ENCODE peak calls at places on chromosome 20, in five cellular contexts. W is cardiac muscle cell, U is lower lobe of right lung, Z is vagina, M is A549. T is an unnamed sample.

GRCh38 chr20:43389231-43389630 is 68.5 kb upstream of the SRSF6 start:
- DNase-seq in W (no peak), U (peak; percentile 66), Z (no peak), M (no peak), T (no peak)

GRCh38 chr20:62550087-62550565 is 74.3 kb upstream of the GATA5 start:
- DNase-seq in W (peak; percentile 94), U (no peak), Z (no peak), M (no peak), T (no peak)

GRCh38 chr20:60957621-60958020 is 294.4 kb upstream of the CDH4 start:
- DNase-seq in W (peak; percentile 12), U (no peak), Z (peak; percentile 25), M (no peak), T (no peak)

GRCh38 chr20:45343445-45343866 is 4.8 kb downstream of the SDC4 start:
- DNase-seq in W (no peak), U (peak; percentile 70), Z (no peak), M (no peak), T (peak; percentile 83)

GRCh38 chr20:63706852-63707557 is 771 bp downstream of the ARFRP1 start:
- DNase-seq in W (peak; percentile 40), U (peak; percentile 70), Z (no peak), M (no peak), T (peak; percentile 47)

GRCh38 chr20:1427457-1428054 is 34.7 kb upstream of the FKBP1A start:
- DNase-seq in W (no peak), U (no peak), Z (no peak), M (no peak), T (no peak)

GRCh38 chr20:25706793-25707192 is 10.1 kb upstream of the ZNF337 start:
- DNase-seq in W (no peak), U (no peak), Z (no peak), M (no peak), T (no peak)

GRCh38 chr20:56957737-56958553 is 308.5 kb downstream of the BMP7 start:
- DNase-seq in W (peak; percentile 12), U (no peak), Z (no peak), M (no peak), T (no peak)

GRCh38 chr20:6956056-6956455 is 188.6 kb downstream of the BMP2 start:
- DNase-seq in W (no peak), U (no peak), Z (no peak), M (no peak), T (no peak)

GRCh38 chr20:25120462-25120861 is 38.5 kb upstream of the VSX1 start:
- DNase-seq in W (no peak), U (no peak), Z (no peak), M (no peak), T (no peak)

GRCh38 chr20:54000262-54000661 is 70.1 kb downstream of the BCAS1 start:
- DNase-seq in W (no peak), U (no peak), Z (no peak), M (no peak), T (no peak)

GRCh38 chr20:59574308-59574707 is 30.0 kb upstream of the PHACTR3 start:
- DNase-seq in W (no peak), U (no peak), Z (no peak), M (no peak), T (no peak)

GRCh38 chr20:9353916-9354276 is 160.5 kb upstream of the LAMP5 start:
- DNase-seq in W (no peak), U (no peak), Z (no peak), M (no peak), T (no peak)

GRCh38 chr20:45406260-45407066 is 1.6 kb upstream of the DBNDD2 start:
- DNase-seq in W (peak; percentile 72), U (peak; percentile 83), Z (no peak), M (no peak), T (peak; percentile 71)

GRCh38 chr20:51533291-51534172 is 9.0 kb downstream of the NFATC2 start:
- DNase-seq in W (no peak), U (no peak), Z (no peak), M (no peak), T (peak; percentile 71)

GRCh38 chr20:14288341-14289330 is 48.8 kb downstream of the FLRT3 start:
- DNase-seq in W (no peak), U (no peak), Z (no peak), M (peak; percentile 33), T (no peak)

GRCh38 chr20:1297486-1297885 is 31.4 kb downstream of the SNPH start:
- DNase-seq in W (no peak), U (no peak), Z (no peak), M (no peak), T (no peak)

GRCh38 chr20:45834797-45835161 is 1.2 kb downstream of the SNX21 start:
- DNase-seq in W (no peak), U (no peak), Z (no peak), M (no peak), T (no peak)

GRCh38 chr20:43723735-43724134 is 3.1 kb downstream of the GTSF1L start:
- DNase-seq in W (no peak), U (no peak), Z (no peak), M (no peak), T (no peak)

GRCh38 chr20:62137478-62138203 is 5.6 kb downstream of the PSMA7 start:
- DNase-seq in W (no peak), U (no peak), Z (no peak), M (no peak), T (no peak)

GRCh38 chr20:725491-725890 is 42.8 kb downstream of the SLC52A3 start:
- DNase-seq in W (no peak), U (no peak), Z (no peak), M (no peak), T (no peak)

GRCh38 chr20:63606701-63607100 is 20.2 kb downstream of the GMEB2 start:
- DNase-seq in W (no peak), U (no peak), Z (no peak), M (no peak), T (no peak)

GRCh38 chr20:63401384-63402110 is 40.4 kb upstream of the CHRNA4 start:
- DNase-seq in W (no peak), U (no peak), Z (no peak), M (no peak), T (no peak)

GRCh38 chr20:23654005-23654404 is 16.2 kb upstream of the CST3 start:
- DNase-seq in W (no peak), U (no peak), Z (no peak), M (no peak), T (no peak)

GRCh38 chr20:36092424-36093024 is 62.0 kb upstream of the EPB41L1 start:
- DNase-seq in W (peak; percentile 72), U (no peak), Z (no peak), M (no peak), T (no peak)

GRCh38 chr20:48841861-48842529 is 14.2 kb upstream of the PREX1 start:
- DNase-seq in W (no peak), U (no peak), Z (no peak), M (peak; percentile 73), T (no peak)

GRCh38 chr20:9550283-9550682 is 35.9 kb downstream of the LAMP5 start:
- DNase-seq in W (no peak), U (no peak), Z (no peak), M (no peak), T (no peak)

DNA sequence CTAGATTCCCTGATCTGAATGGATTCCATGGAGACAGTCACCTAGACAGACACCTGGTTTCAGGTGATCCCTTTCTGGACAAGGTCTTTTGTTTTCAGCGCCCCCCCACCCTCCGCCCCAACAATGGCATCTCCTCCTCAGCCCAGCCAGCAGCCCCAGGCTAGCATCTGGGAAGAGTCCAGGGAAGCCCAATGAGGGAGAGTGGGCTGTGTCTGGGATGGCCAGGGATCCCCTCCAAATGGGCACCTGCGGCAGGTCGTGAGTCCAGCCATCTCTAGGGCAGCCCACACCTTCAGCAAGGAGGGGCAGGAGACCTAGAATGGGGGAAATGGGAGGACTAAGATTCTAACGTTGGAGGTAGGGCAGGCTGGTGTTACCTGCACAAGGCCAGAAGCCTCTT is 1.2 kb upstream of the SLC24A3 start:
- DNase-seq in W (no peak), U (no peak), Z (no peak), M (no peak), T (no peak)
- H3K27ac ChIP-seq in W (no peak overlapping the region), U (peak overlapping the region; percentile 60), Z (peak overlapping the region; percentile 84), M (no peak overlapping the region), T (peak overlapping the region; percentile 41)

DNA sequence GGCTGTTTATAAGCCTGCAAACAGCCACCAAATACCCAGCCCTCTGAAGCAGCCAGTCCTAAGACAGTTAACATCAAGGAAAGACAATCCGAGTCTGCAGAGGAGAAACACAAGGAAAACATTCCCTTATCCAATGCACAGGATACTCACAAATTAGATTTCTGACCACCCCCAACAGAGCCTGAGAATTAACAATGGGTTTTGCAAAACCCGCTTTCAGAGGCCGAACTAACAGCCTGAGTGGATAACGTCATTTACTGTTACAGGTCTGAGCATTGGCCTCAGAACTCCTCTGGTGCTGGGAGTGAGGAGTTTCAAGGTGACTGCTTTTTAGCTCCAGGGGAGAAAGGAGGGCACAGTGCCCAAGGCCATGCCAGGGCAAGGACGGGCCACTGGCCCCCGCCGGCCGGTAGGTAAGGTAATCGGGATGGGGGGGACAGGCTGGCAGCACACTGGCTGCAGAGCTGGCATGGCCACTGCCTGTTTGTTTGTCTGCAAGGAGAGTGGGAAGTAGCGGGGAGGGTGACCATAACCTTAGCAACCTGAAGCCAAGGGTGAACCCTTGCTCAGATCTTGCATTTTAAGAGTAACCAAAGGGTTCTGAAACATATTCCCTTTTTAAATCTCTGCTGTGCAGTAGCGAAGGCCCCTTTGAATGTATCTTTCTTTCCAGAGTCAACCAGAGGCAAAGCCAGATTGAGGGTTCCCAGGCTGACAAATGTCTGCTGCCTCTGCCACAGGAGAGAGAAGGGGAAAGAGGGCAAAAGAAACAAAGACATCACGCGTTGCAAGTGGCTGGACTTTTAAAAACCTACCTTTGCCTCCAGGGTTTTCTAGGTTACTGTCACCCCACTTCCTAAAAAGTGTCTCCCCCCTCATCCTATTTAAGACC is 3.9 kb downstream of the ZMYND8 start:
- DNase-seq in W (no peak), U (peak; percentile 66), Z (no peak), M (no peak), T (peak; percentile 49)
- H3K4me3 ChIP-seq in W (no peak overlapping the region), U (peak overlapping the region; percentile 43), Z (peak overlapping the region; percentile 12), M (peak overlapping the region; percentile 15), T (peak overlapping the region; percentile 20)

DNA sequence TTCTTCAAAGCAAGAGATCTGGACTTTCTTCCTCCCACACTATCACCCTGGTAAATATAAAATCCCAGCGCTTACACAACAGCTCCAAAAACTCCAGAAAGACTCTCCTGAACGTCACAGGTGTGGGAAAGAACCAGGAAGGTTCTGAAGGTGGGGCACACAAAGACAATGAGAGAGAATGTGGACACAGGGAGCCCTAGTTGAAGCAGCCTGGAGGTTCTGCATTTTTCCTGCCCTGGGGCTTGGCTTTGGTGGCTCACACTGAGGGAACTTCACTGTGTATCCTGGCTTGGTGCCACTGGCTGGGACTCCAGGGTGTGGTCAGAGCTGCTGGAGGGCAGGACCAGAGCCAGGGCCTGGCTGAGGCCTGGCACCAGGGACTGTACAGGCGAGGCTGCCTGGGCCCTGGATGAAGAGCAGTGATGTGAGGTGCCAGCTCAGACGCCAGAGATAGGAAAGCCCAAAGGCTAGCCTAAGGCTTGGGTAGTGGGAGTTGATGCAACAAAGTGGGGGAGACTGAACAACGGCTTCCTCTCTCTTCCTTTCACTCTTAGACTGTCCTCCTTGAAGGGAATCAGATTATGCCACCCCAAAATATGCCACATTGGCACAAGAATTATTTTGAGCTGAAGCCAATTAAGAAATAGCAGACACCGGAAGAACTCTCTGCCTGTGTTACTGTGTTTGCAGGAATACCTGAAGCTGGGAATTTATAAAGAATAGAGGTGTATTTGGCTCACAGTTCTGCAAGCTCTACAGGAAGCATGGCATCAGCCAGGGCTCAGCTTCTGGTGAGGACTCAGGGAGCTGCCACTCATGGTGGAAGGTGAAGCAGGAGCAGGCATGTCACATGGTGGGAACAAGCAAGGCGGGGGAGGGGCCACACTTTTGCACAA is 46.4 kb downstream of the PCNA start:
- DNase-seq in W (no peak), U (peak; percentile 92), Z (no peak), M (peak; percentile 97), T (peak; percentile 89)
- H3K4me1 ChIP-seq in W (no peaks in the 10 kb centered on the region), U (peaks cover 30% of the 10 kb centered on the region), Z (peaks cover 17% of the 10 kb centered on the region), M (peaks cover 44% of the 10 kb centered on the region), T (peaks cover 6% of the 10 kb centered on the region)

GRCh38 chr20:58160451-58161051 is 67.9 kb downstream of the ANKRD60 start:
- DNase-seq in W (no peak), U (peak; percentile 29), Z (no peak), M (no peak), T (no peak)
- H3K27ac ChIP-seq in W (no peak overlapping the region), U (peak overlapping the region; percentile 55), Z (no peak overlapping the region), M (no peak overlapping the region), T (no peak overlapping the region)

GRCh38 chr20:40933758-40934157 is 94.9 kb upstream of the TOP1 start:
- DNase-seq in W (no peak), U (no peak), Z (no peak), M (no peak), T (no peak)
- H3K4me3 ChIP-seq in W (no peak overlapping the region), U (no peak overlapping the region), Z (no peak overlapping the region), M (no peak overlapping the region), T (no peak overlapping the region)

T was measured in small intestine.